ENCODE peak calls at places on chromosomes 13 and 19, in four cellular contexts. A, X, G and T are unnamed samples.

GRCh38 chr13:110416131-110416584 is 109.1 kb downstream of the COL4A2 start:
- DNase-seq in X (no peak), A (peak; percentile 70), G (peak; percentile 52), T (no peak)

GRCh38 chr19:35755550-35756371 is 1.1 kb downstream of the HSPB6 start:
- DNase-seq in X (no peak), A (peak; percentile 86), G (peak; percentile 74), T (no peak)

GRCh38 chr13:76440568-76440967 is 445.6 kb downstream of the KCTD12 start:
- DNase-seq in G (no peak), A (no peak), X (no peak), T (peak; percentile 2)

GRCh38 chr19:7159105-7159933 is 89.8 kb downstream of the ZNF557 start:
- DNase-seq in G (peak; percentile 61), X (no peak), A (peak; percentile 91), T (no peak)

GRCh38 chr13:101115762-101116161 is 300.5 kb downstream of the NALCN start:
- DNase-seq in G (peak; percentile 3), X (no peak), A (no peak), T (no peak)

GRCh38 chr19:15456871-15457700 is 7.3 kb downstream of the RASAL3 start:
- DNase-seq in X (no peak), G (no peak), A (peak; percentile 81), T (no peak)

GRCh38 chr13:26561636-26562537 is 4.4 kb downstream of the WASF3 start:
- DNase-seq in X (no peak), A (no peak), G (peak; percentile 91), T (no peak)

GRCh38 chr19:23055946-23056345 is 53.0 kb upstream of the ZNF728 start:
- DNase-seq in A (no peak), X (no peak), G (no peak), T (no peak)

GRCh38 chr19:55580628-55581144 is at the start of gene ZNF579:
- DNase-seq in G (peak; percentile 88), X (no peak), A (peak; percentile 98), T (peak; percentile 95)

GRCh38 chr13:46211521-46212351 is at the start of gene LRRC63:
- DNase-seq in A (peak; percentile 98), G (peak; percentile 33), X (no peak), T (peak; percentile 85)